ENCODE peak calls at places on chromosomes 1 and 21, in seven cellular contexts. X, F, P, A, J, E and Z are unnamed samples.

GRCh38 chr1:159318784-159319551 is 16.8 kb downstream of the FCER1A start:
- DNase-seq in X (no peak), F (no peak), P (no peak), A (no peak), J (no peak), E (no peak), Z (no peak)

GRCh38 chr1:6126028-6126427 is 54.1 kb downstream of the CHD5 start:
- DNase-seq in X (no peak), F (no peak), P (no peak), A (peak), J (no peak), E (no peak), Z (no peak)

GRCh38 chr1:9376886-9377333 is 84.2 kb downstream of the SPSB1 start:
- DNase-seq in X (peak), F (no peak), P (peak), A (peak), J (no peak), E (peak), Z (no peak)

GRCh38 chr21:15192243-15192642 is 127.4 kb upstream of the NRIP1 start:
- DNase-seq in X (peak), F (peak), P (peak), A (no peak), J (no peak), E (no peak), Z (no peak)

GRCh38 chr1:224668991-224669390 is 52.9 kb downstream of the CNIH3 start:
- DNase-seq in X (no peak), F (no peak), P (no peak), A (no peak), J (no peak), E (no peak), Z (no peak)

GRCh38 chr1:234841710-234842231 is 231.8 kb upstream of the IRF2BP2 start:
- DNase-seq in X (peak), F (no peak), P (peak), A (no peak), J (no peak), E (no peak), Z (peak)

GRCh38 chr21:32951041-32951440 is 74.7 kb upstream of the OLIG2 start:
- DNase-seq in X (no peak), F (no peak), P (no peak), A (no peak), J (no peak), E (no peak), Z (no peak)

GRCh38 chr1:230070321-230071208 is 3.5 kb downstream of the GALNT2 start:
- DNase-seq in X (no peak), F (no peak), P (no peak), A (no peak), J (no peak), E (no peak), Z (no peak)

GRCh38 chr1:6358757-6359567 is 34.6 kb downstream of the ACOT7 start:
- DNase-seq in X (peak), F (peak), P (peak), A (peak), J (peak), E (peak), Z (peak)

GRCh38 chr21:36891692-36892091 is 74.8 kb downstream of the HLCS start:
- DNase-seq in X (no peak), F (no peak), P (peak), A (no peak), J (no peak), E (no peak), Z (no peak)

GRCh38 chr1:24536391-24536840 is 19.5 kb upstream of the NCMAP start:
- DNase-seq in X (no peak), F (no peak), P (no peak), A (no peak), J (peak), E (no peak), Z (peak)

GRCh38 chr1:44507490-44508396 is 102.7 kb downstream of the RNF220 start:
- DNase-seq in X (no peak), F (no peak), P (no peak), A (no peak), J (no peak), E (no peak), Z (no peak)

GRCh38 chr1:52426391-52426790 is 22.0 kb downstream of the PRPF38A start:
- DNase-seq in X (peak), F (peak), P (peak), A (no peak), J (no peak), E (no peak), Z (no peak)

GRCh38 chr1:52424757-52425265 is 20.4 kb downstream of the PRPF38A start:
- DNase-seq in X (no peak), F (no peak), P (peak), A (no peak), J (no peak), E (no peak), Z (no peak)

GRCh38 chr1:52423055-52423454 is 18.7 kb downstream of the PRPF38A start:
- DNase-seq in X (no peak), F (no peak), P (no peak), A (no peak), J (no peak), E (no peak), Z (no peak)

GRCh38 chr1:52423771-52424170 is 19.4 kb downstream of the PRPF38A start:
- DNase-seq in X (no peak), F (no peak), P (no peak), A (no peak), J (peak), E (no peak), Z (no peak)

DNA sequence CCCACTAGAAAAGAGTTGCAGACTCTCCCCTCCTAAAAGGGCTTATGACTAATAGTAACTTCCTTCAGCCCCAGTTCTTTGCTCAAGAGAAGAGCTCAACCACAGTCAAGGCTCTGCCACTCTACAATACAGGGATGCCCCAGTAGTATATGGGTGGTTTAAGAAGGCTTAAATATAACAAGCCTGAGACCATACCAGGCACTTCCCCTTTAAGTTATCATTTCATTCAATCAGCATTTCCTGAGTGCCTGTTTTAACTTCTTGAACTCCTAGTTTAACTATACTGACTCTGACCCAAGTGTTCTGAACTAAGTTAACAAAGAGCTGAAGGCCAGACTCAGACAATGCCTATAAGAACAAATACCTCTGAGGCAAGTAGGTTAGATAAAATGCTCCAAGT is 19.8 kb downstream of the PRPF38A start:
- DNase-seq in X (peak), F (no peak), P (no peak), A (no peak), J (peak), E (no peak), Z (no peak)
- H3K4me3 ChIP-seq in X (no peak), F (no peak), P (no peak), A (no peak), J (no peak), E (no peak), Z (no peak)

GRCh38 chr1:201022824-201023516 is 544 bp downstream of the KIF21B start:
- DNase-seq in X (no peak), F (no peak), P (no peak), A (no peak), J (no peak), E (peak), Z (peak)
- H3K4me3 ChIP-seq in X (peak), F (no peak), P (peak), A (peak), J (peak), E (peak), Z (peak)

DNA sequence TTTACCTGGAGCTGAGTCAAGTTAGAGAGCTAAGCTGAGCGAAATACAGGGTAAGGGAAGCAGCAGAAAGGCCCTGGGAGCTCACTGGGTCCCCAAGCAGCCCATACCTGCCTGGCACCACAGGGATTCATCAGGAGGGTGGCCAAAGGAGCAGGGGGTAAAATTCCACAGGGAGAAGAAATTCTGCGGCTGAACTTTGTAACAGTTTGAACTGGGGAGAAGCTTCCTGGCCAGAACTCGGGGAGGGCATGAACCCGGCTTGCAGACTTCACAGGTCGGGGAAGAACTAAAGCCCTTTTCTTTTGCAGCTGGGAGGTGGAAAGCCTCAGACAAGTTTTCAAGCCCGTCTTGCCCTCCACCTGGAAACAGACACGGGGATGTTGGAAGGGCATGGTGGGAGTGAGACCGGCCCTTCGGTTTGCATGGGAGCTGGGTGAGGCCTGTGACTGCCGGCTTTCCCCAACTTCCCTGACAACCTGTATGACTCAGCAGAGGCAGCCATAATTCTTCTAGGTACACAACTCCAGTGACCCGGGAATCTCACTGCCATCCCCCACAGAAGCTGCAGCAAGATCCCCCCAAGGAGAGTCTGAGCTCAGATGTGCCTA is 11.3 kb downstream of the THEM4 start:
- DNase-seq in X (no peak), F (no peak), P (no peak), A (no peak), J (no peak), E (no peak), Z (no peak)
- H3K4me3 ChIP-seq in X (no peak), F (no peak), P (no peak), A (no peak), J (no peak), E (no peak), Z (no peak)

GRCh38 chr1:13541435-13542215 is 27.8 kb upstream of the LRRC38 start:
- DNase-seq in X (no peak), F (no peak), P (no peak), A (no peak), J (no peak), E (no peak), Z (no peak)

GRCh38 chr1:13543451-13543911 is 29.7 kb upstream of the LRRC38 start:
- DNase-seq in X (no peak), F (no peak), P (no peak), A (peak), J (no peak), E (no peak), Z (no peak)

GRCh38 chr1:13546791-13547190 is 33.0 kb upstream of the LRRC38 start:
- DNase-seq in X (no peak), F (no peak), P (no peak), A (no peak), J (no peak), E (no peak), Z (no peak)

GRCh38 chr1:13540871-13541270 is 27.1 kb upstream of the LRRC38 start:
- DNase-seq in X (no peak), F (no peak), P (no peak), A (peak), J (no peak), E (no peak), Z (no peak)

GRCh38 chr1:13543927-13544556 is 30.2 kb upstream of the LRRC38 start:
- DNase-seq in X (peak), F (no peak), P (no peak), A (peak), J (peak), E (peak), Z (no peak)
- H3K4me3 ChIP-seq in X (no peak), F (no peak), P (no peak), A (no peak), J (no peak), E (no peak), Z (no peak)